ENCODE peak calls at places on chromosomes 3 and 15, in eight cellular contexts. R, K, U, S, J, C, A and Z are unnamed samples.
A peak's percentile ranks its signal among the peaks of the same experiment; 100 is the strongest.

GRCh38 chr15:55289011-55289572 is 521 bp downstream of the RAB27A start:
- DNase-seq in U (peak; percentile 72), C (peak; percentile 69), S (peak; percentile 50), R (no peak), K (peak; percentile 44), A (peak; percentile 39), J (peak; percentile 12), Z (no peak)

GRCh38 chr3:190618349-190619030 is 104.6 kb downstream of the IL1RAP start:
- DNase-seq in K (no peak), R (no peak), C (no peak), S (no peak), U (no peak), J (no peak), A (no peak), Z (no peak)

GRCh38 chr3:62688812-62689211 is 186.4 kb downstream of the CADPS start:
- DNase-seq in R (no peak), J (no peak), S (no peak), A (no peak), U (no peak), C (no peak), K (no peak), Z (no peak)

GRCh38 chr15:69305933-69306568 is 7.3 kb downstream of the PAQR5 start:
- DNase-seq in K (no peak), J (no peak), R (no peak), U (peak; percentile 32), A (no peak), C (no peak), S (no peak), Z (no peak)

GRCh38 chr3:105359098-105359762 is 7.5 kb upstream of the ALCAM start:
- DNase-seq in U (no peak), S (no peak), A (no peak), C (no peak), J (no peak), K (no peak), R (no peak), Z (no peak)

GRCh38 chr3:133464573-133464972 is 64.7 kb downstream of the BFSP2 start:
- DNase-seq in R (peak; percentile 42), U (no peak), J (no peak), A (no peak), C (no peak), S (peak; percentile 65), K (no peak), Z (no peak)

GRCh38 chr3:47455806-47456452 is 19.8 kb downstream of the SCAP start:
- DNase-seq in S (no peak), U (no peak), J (no peak), A (no peak), R (no peak), C (no peak), K (no peak), Z (no peak)

GRCh38 chr15:63013052-63013808 is 29.3 kb upstream of the TPM1 start:
- DNase-seq in U (no peak), J (no peak), K (no peak), S (no peak), R (peak; percentile 60), C (no peak), A (no peak), Z (no peak)

GRCh38 chr3:125240496-125240895 is 27.9 kb upstream of the SLC12A8 start:
- DNase-seq in U (peak; percentile 76), K (no peak), S (no peak), J (no peak), R (no peak), C (no peak), A (no peak), Z (no peak)

GRCh38 chr3:194562986-194563385 is 70.2 kb downstream of the TMEM44 start:
- DNase-seq in K (no peak), S (no peak), C (no peak), U (no peak), R (no peak), A (no peak), J (no peak), Z (no peak)

GRCh38 chr3:183291511-183292031 is 38.5 kb downstream of the B3GNT5 start:
- DNase-seq in J (no peak), U (no peak), R (peak; percentile 68), C (no peak), S (no peak), A (no peak), K (no peak), Z (peak; percentile 98)

GRCh38 chr3:6679510-6679909 is 181.4 kb upstream of the GRM7 start:
- DNase-seq in C (no peak), R (no peak), U (no peak), A (no peak), J (no peak), K (no peak), S (peak; percentile 48), Z (no peak)

GRCh38 chr3:128151758-128152274 is 1.5 kb upstream of the EEFSEC start:
- DNase-seq in J (no peak), U (no peak), S (no peak), R (no peak), A (no peak), C (no peak), K (no peak), Z (no peak)

GRCh38 chr3:24363242-24363641 is 131.4 kb downstream of the THRB start:
- DNase-seq in R (no peak), C (no peak), K (no peak), J (no peak), A (peak; percentile 49), S (no peak), U (no peak), Z (no peak)

GRCh38 chr3:187044206-187044605 is 95.1 kb downstream of the RPL39L start:
- DNase-seq in A (no peak), J (no peak), K (no peak), C (no peak), S (peak; percentile 19), R (no peak), U (no peak), Z (no peak)

GRCh38 chr3:177201707-177202397 is 4.6 kb upstream of the TBL1XR1 start:
- DNase-seq in C (no peak), J (no peak), U (no peak), A (no peak), K (no peak), R (no peak), S (peak; percentile 99), Z (no peak)

GRCh38 chr3:120823156-120823555 is 80.6 kb downstream of the GTF2E1 start:
- DNase-seq in K (no peak), S (no peak), U (no peak), R (no peak), A (no peak), J (no peak), C (no peak), Z (no peak)

GRCh38 chr15:26771168-26771916 is 1.5 kb downstream of the GABRB3 start:
- DNase-seq in C (no peak), K (no peak), J (peak; percentile 25), A (peak; percentile 10), S (no peak), R (no peak), U (peak; percentile 67), Z (no peak)

GRCh38 chr3:159854500-159855124 is 134.0 kb upstream of the IL12A start:
- DNase-seq in S (no peak), U (no peak), C (no peak), K (no peak), J (no peak), R (peak; percentile 84), A (no peak), Z (no peak)

GRCh38 chr3:149635396-149635795 is 22.4 kb downstream of the WWTR1 start:
- DNase-seq in A (no peak), S (no peak), U (no peak), K (no peak), C (no peak), J (no peak), R (no peak), Z (no peak)
- TF ChIP-seq CTCF in A (no peak), S (no peak), U (no peak), K (no peak), C (no peak), J (no peak), R (no peak), Z (no peak)

GRCh38 chr3:193554790-193555189 is at the start of gene ATP13A4:
- DNase-seq in C (no peak), K (peak; percentile 87), A (peak; percentile 11), U (peak; percentile 68), S (no peak), J (no peak), R (no peak), Z (no peak)
- H3K4me3 ChIP-seq in C (no peak within 1 kb of the TSS), K (peak within 1 kb of the TSS; percentile 17), A (no peak within 1 kb of the TSS), U (peak within 1 kb of the TSS; percentile 42), S (no peak within 1 kb of the TSS), J (no peak within 1 kb of the TSS), R (no peak within 1 kb of the TSS), Z (no peak within 1 kb of the TSS)

DNA sequence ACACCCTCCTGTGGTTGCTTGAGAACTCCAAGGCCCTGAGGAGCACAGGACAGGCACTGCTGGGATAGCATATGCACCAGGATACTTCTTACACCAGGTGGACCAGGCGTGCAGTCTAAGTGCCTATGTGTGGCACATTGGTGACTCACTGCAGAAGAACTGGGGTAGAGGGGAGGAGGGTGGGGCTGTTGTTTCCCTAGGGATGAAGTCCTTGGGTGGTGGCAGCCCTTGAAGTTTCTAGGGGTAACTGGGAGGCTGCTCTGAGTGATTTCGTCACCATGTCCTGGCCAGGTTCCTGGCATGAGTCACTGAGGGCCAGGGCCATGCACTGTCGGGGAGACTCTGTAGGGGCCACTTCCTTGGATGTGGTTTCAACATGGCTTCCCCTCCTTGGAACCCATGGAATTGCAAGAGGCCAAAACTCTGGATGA is 15.9 kb downstream of the MYZAP start:
- DNase-seq in S (no peak), U (peak; percentile 78), A (no peak), J (no peak), K (peak; percentile 88), C (no peak), R (no peak), Z (no peak)
- TF ChIP-seq CTCF in S (no peak), U (no peak), A (no peak), J (no peak), K (no peak), C (no peak), R (no peak), Z (no peak)

GRCh38 chr3:11522953-11523792 is 120.5 kb downstream of the VGLL4 start:
- DNase-seq in J (no peak), U (peak; percentile 10), K (no peak), R (no peak), S (no peak), A (no peak), C (peak; percentile 76), Z (no peak)

GRCh38 chr3:11522398-11522715 is 121.4 kb downstream of the VGLL4 start:
- DNase-seq in U (no peak), C (no peak), A (no peak), J (no peak), S (no peak), K (no peak), R (no peak), Z (no peak)

GRCh38 chr3:11521167-11521566 is 122.5 kb downstream of the VGLL4 start:
- DNase-seq in K (no peak), S (no peak), U (no peak), C (no peak), A (no peak), J (no peak), R (no peak), Z (no peak)

GRCh38 chr3:11529281-11529680 is 114.4 kb downstream of the VGLL4 start:
- DNase-seq in J (no peak), K (no peak), R (no peak), S (no peak), U (no peak), C (no peak), A (no peak), Z (no peak)

DNA sequence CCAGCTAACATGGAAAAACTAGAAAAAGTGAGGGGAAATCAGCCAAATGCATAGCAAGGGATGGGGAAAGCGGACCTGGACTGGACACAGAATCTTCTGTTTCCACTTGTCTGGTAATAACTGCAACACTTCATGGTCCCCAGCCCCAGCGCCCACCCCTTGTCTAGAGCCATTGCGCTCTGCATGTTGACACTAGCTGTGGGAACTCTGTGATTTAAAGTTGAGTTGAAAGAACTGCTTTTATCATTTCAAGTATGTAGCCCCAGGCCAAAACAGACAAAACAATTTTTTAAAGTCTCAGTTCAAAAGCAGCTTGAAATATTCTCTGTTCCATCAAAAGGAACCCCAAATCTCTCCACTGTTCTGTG is 119.9 kb downstream of the VGLL4 start:
- DNase-seq in J (no peak), S (no peak), K (no peak), A (no peak), C (peak; percentile 66), R (no peak), U (peak; percentile 11), Z (no peak)
- H3K4me3 ChIP-seq in J (no peak overlapping the region), S (no peak overlapping the region), K (no peak overlapping the region), A (no peak overlapping the region), C (no peak overlapping the region), R (no peak overlapping the region), U (no peak overlapping the region), Z (no peak overlapping the region)